ENCODE peak calls at places on chromosomes 3 and 15, in four cellular contexts. K, Q, M and D are unnamed samples.

GRCh38 chr3:131543714-131544113 is 40.9 kb upstream of the MRPL3 start:
- DNase-seq in M (no peak), Q (no peak), K (no peak), D (no peak)

GRCh38 chr3:178665747-178666146 is 129.5 kb downstream of the KCNMB2 start:
- DNase-seq in Q (no peak), M (no peak), K (no peak), D (no peak)

GRCh38 chr3:52379610-52380009 is 63.5 kb downstream of the DNAH1 start:
- DNase-seq in M (no peak), K (no peak), Q (no peak), D (no peak)

GRCh38 chr3:65732060-65732933 is 306.4 kb downstream of the MAGI1 start:
- DNase-seq in K (peak; percentile 54), Q (peak; percentile 65), M (peak; percentile 3), D (no peak)

GRCh38 chr3:133238015-133238414 is 161.8 kb upstream of the BFSP2 start:
- DNase-seq in K (no peak), M (no peak), Q (no peak), D (no peak)

GRCh38 chr3:176741648-176742047 is 455.6 kb downstream of the TBL1XR1 start:
- DNase-seq in K (no peak), M (no peak), Q (no peak), D (no peak)

GRCh38 chr15:72201346-72202029 is 3.9 kb upstream of the GRAMD2A start:
- DNase-seq in M (no peak), K (no peak), Q (no peak), D (no peak)

GRCh38 chr3:33926998-33927605 is 128.7 kb downstream of the PDCD6IP start:
- DNase-seq in K (no peak), Q (no peak), M (no peak), D (no peak)

GRCh38 chr15:32692286-32692685 is 25.5 kb upstream of the GREM1 start:
- DNase-seq in M (no peak), Q (no peak), K (no peak), D (no peak)

GRCh38 chr3:195200010-195200822 is 70.7 kb downstream of the XXYLT1 start:
- DNase-seq in Q (peak; percentile 37), M (no peak), K (peak; percentile 41), D (no peak)

GRCh38 chr3:6120786-6121185 is 740.1 kb upstream of the GRM7 start:
- DNase-seq in K (no peak), M (no peak), Q (no peak), D (no peak)

GRCh38 chr3:63847718-63848450 is 15.7 kb downstream of the THOC7 start:
- DNase-seq in Q (no peak), M (no peak), K (no peak), D (no peak)

GRCh38 chr3:27616031-27616430 is 106.1 kb downstream of the EOMES start:
- DNase-seq in Q (no peak), M (no peak), K (no peak), D (no peak)

GRCh38 chr3:72487946-72488735 is 360.1 kb downstream of the SHQ1 start:
- DNase-seq in Q (no peak), K (no peak), M (no peak), D (no peak)

GRCh38 chr3:158791259-158791920 is 10.5 kb upstream of the MFSD1 start:
- DNase-seq in M (no peak), K (peak; percentile 58), Q (peak; percentile 78), D (no peak)

GRCh38 chr3:183487046-183487445 is 58.6 kb upstream of the MCF2L2 start:
- DNase-seq in Q (no peak), M (no peak), K (no peak), D (no peak)

GRCh38 chr3:190116551-190117067 is 4.1 kb downstream of the P3H2 start:
- DNase-seq in M (no peak), Q (no peak), K (no peak), D (no peak)

GRCh38 chr15:77139312-77139711 is 68.4 kb upstream of the TSPAN3 start:
- DNase-seq in M (no peak), K (no peak), Q (no peak), D (no peak)

GRCh38 chr15:45399381-45400212 is 21.3 kb upstream of the GATM start:
- DNase-seq in Q (peak; percentile 53), M (no peak), K (peak; percentile 65), D (no peak)

GRCh38 chr3:194575484-194576210 is 57.6 kb downstream of the TMEM44 start:
- DNase-seq in K (no peak), Q (no peak), M (no peak), D (peak; percentile 33)

GRCh38 chr15:51191072-51191665 is 96.5 kb upstream of the TNFAIP8L3 start:
- DNase-seq in M (no peak), K (no peak), Q (no peak), D (no peak)

GRCh38 chr3:12622335-12622734 is 41.6 kb downstream of the RAF1 start:
- DNase-seq in M (peak; percentile 37), K (no peak), Q (no peak), D (no peak)

GRCh38 chr15:33698128-33698527 is 270.2 kb upstream of the CHRM5 start:
- DNase-seq in K (no peak), Q (no peak), M (no peak), D (no peak)

GRCh38 chr15:84103345-84103744 is 132.2 kb upstream of the GOLGA6L4 start:
- DNase-seq in K (no peak), M (no peak), Q (no peak), D (no peak)

GRCh38 chr3:159884661-159885402 is 103.8 kb upstream of the IL12A start:
- DNase-seq in Q (peak; percentile 11), K (peak; percentile 9), M (no peak), D (no peak)
- TF ChIP-seq ESRRA in Q (no peak), K (no peak), M (no peak), D (no peak)

DNA sequence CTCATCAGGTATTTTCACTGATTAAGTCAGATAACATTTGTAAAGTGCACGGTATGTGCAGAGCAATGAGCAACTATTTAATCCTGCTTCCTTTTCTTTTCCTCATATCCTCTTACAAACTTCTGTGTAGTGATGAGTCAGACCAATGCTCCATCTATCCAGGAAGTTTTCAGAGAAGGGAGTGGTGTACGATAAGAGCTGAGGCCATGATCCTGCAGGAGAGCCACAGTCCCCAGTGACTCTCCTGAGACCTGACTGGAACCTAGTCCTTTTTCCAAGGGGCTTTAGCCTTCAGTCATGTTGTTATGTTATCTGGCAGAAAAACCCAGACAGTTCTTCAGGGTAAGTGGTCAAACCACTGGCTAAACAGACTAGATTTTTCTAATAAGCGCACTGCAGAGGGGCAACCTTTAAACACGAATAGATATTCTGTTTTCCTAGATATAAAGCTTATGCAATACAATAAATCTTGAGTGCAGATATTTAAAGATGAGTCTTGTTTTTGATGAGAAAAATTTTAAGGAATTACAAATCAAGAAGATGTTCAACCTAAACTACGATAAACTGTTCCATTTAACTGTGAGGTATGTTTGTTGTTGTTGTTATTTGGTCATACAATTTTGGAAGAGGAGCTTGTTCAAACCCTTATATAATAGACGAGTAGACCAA is 110.5 kb upstream of the RAP2B start:
- DNase-seq in K (peak; percentile 31), M (no peak), Q (peak; percentile 87), D (no peak)
- TF ChIP-seq CREM in K (no peak), M (no peak), Q (no peak), D (no peak)

GRCh38 chr3:68334547-68334946 is 597.8 kb downstream of the TAFA4 start:
- DNase-seq in M (no peak), Q (no peak), K (no peak), D (no peak)
- TF ChIP-seq ESRRA in M (no peak), Q (no peak), K (no peak), D (no peak)

GRCh38 chr3:46358466-46358865 is 4.6 kb downstream of the CCR2 start:
- DNase-seq in K (no peak), M (no peak), Q (no peak), D (no peak)

GRCh38 chr3:46365737-46366524 is 4.8 kb upstream of the CCR5 start:
- DNase-seq in Q (no peak), M (no peak), K (no peak), D (no peak)

GRCh38 chr3:46360904-46361303 is 7.0 kb downstream of the CCR2 start:
- DNase-seq in K (no peak), M (no peak), Q (no peak), D (peak; percentile 22)

GRCh38 chr3:46359748-46360509 is 6.0 kb downstream of the CCR2 start:
- DNase-seq in M (peak; percentile 68), Q (no peak), K (no peak), D (no peak)

DNA sequence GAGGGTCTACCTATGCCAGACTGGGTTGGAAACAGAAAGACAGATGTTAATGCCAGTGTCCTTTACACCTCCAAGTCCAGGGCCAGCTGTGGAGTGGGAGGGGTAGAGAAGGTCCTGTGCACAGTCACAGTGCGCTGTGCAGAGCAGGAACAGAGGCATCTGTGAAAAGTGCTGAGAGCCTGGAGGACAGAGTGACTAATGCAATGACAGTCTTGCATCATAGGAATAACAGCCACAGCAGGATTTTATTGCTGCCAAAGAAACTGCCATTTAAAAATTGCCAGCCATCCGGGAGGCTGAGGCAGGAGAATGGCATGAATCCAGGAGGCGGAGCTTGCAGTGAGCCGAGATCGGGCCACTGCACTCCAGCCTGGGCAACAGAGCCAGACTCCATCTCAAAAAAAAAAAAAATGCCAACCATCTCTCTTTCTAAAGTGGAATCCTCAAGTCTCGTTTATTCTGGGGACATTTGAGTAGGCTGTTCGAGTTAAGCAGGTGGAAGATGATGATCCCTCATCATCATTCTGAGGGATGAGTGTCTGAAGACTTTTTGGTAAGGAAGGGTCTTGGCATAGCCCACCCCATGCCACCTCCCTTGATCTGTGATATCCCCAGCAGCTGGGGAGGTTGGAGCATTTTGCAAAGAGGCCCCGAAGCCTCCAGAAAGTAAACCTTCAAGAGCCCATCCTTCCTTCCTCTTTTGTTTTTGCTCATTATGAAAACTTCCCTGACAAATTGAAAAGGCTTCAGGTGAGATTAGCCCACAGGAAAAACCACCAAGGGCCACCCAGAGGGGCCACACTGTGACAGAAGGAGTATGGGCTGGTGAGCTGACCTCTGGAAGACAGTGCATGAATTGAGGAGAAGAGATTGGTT is 7.7 kb downstream of the CCR2 start:
- DNase-seq in M (no peak), K (no peak), Q (no peak), D (no peak)
- TF ChIP-seq CREM in M (no peak), K (no peak), Q (no peak), D (no peak)

GRCh38 chr3:13884851-13885703 is 5.2 kb upstream of the WNT7A start:
- DNase-seq in K (peak; percentile 36), M (no peak), Q (peak; percentile 70), D (peak; percentile 77)
- TF ChIP-seq ESRRA in K (no peak), M (no peak), Q (no peak), D (no peak)

DNA sequence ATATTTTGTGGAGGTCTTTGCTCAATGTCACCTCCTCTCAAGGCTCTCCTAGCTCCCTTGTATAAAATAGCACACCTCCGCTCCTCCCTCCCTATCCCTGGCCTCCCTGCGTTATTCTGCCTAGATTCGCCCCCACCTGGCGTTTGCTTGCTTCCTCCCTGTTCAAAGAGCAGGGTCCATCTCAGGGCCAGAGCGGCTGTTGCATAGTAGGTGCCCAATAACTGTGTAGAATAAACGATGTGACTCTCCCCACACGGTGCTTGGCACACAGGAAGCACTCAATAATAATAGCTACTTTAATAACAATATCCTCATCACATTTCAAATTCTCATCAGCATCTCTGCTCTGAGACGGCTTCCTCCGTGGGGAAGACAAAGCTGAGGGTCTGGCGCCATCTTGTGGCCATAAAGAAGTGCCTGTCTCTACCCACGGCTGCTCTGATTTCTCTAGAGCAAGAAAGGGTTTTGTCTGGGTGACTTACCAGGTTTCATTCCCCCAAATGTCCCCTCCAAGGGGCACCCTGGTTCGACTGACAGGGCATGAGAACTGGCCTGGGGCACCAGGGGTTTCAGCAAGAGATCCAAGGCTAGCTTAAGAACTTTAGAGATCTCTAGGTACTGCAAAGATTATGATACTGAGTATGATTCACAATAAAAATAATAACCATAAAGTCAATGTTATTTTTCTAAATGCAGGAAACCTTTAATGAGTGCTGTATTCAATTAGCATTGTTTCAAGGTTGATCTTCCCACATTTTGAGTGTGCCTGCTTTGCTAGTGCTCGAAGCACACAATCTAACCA is 16.1 kb downstream of the CD276 start:
- DNase-seq in Q (peak; percentile 85), M (peak; percentile 12), K (peak; percentile 65), D (peak; percentile 67)
- TF ChIP-seq CREM in Q (no peak), M (no peak), K (no peak), D (no peak)

GRCh38 chr3:74121761-74122160 is 492.7 kb downstream of the CNTN3 start:
- DNase-seq in K (no peak), M (no peak), Q (no peak), D (no peak)
- TF ChIP-seq ESRRA in K (no peak), M (no peak), Q (no peak), D (no peak)